ENCODE peak calls at places on chromosomes 7 and 10, in six cellular contexts. One of them, this sample, is unnamed.
A peak's percentile ranks its signal among the peaks of the same experiment; 100 is the strongest.

GRCh38 chr10:23421397-23421796 is 17.5 kb upstream of the OTUD1 start:
- DNase-seq in heart left ventricle: no peak
- DNase-seq in stomach: no peak
- DNase-seq in gastrocnemius medialis: no peak
- DNase-seq in breast epithelium: no peak
- DNase-seq in ovary: no peak
- DNase-seq in this sample: no peak

GRCh38 chr10:34299105-34299611 is 515.9 kb downstream of the PARD3 start:
- DNase-seq in heart left ventricle: no peak
- DNase-seq in stomach: no peak
- DNase-seq in ovary: no peak
- DNase-seq in breast epithelium: no peak
- DNase-seq in gastrocnemius medialis: no peak
- DNase-seq in this sample: no peak

GRCh38 chr7:26090927-26091519 is 61.0 kb upstream of the NFE2L3 start:
- DNase-seq in heart left ventricle: no peak
- DNase-seq in ovary: no peak
- DNase-seq in stomach: no peak
- DNase-seq in gastrocnemius medialis: no peak
- DNase-seq in breast epithelium: no peak
- DNase-seq in this sample: peak; percentile 46

GRCh38 chr7:30412810-30413504 is 65.6 kb downstream of the NOD1 start:
- DNase-seq in heart left ventricle: no peak
- DNase-seq in gastrocnemius medialis: peak; percentile 47
- DNase-seq in ovary: no peak
- DNase-seq in breast epithelium: no peak
- DNase-seq in stomach: peak; percentile 43
- DNase-seq in this sample: peak; percentile 78

GRCh38 chr10:21368022-21368582 is 157.4 kb downstream of the SKIDA1 start:
- DNase-seq in gastrocnemius medialis: no peak
- DNase-seq in ovary: no peak
- DNase-seq in stomach: no peak
- DNase-seq in breast epithelium: no peak
- DNase-seq in heart left ventricle: no peak
- DNase-seq in this sample: no peak

GRCh38 chr7:7761974-7762769 is 43.8 kb upstream of the RPA3 start:
- DNase-seq in breast epithelium: no peak
- DNase-seq in ovary: no peak
- DNase-seq in heart left ventricle: no peak
- DNase-seq in stomach: no peak
- DNase-seq in gastrocnemius medialis: no peak
- DNase-seq in this sample: peak; percentile 24

GRCh38 chr10:76086571-76087260 is 655.3 kb downstream of the LRMDA start:
- DNase-seq in gastrocnemius medialis: peak; percentile 79
- DNase-seq in heart left ventricle: no peak
- DNase-seq in breast epithelium: no peak
- DNase-seq in ovary: peak; percentile 77
- DNase-seq in stomach: no peak
- DNase-seq in this sample: peak; percentile 48

GRCh38 chr7:112744818-112745217 is 45.4 kb downstream of the TMEM168 start:
- DNase-seq in ovary: no peak
- DNase-seq in stomach: no peak
- DNase-seq in heart left ventricle: no peak
- DNase-seq in gastrocnemius medialis: no peak
- DNase-seq in breast epithelium: no peak
- DNase-seq in this sample: no peak

GRCh38 chr7:17564678-17565209 is 266.3 kb downstream of the AHR start:
- DNase-seq in heart left ventricle: no peak
- DNase-seq in stomach: no peak
- DNase-seq in gastrocnemius medialis: no peak
- DNase-seq in breast epithelium: no peak
- DNase-seq in ovary: no peak
- DNase-seq in this sample: no peak

GRCh38 chr10:71239946-71240795 is 27.8 kb downstream of the UNC5B start:
- DNase-seq in ovary: no peak
- DNase-seq in stomach: no peak
- DNase-seq in breast epithelium: no peak
- DNase-seq in gastrocnemius medialis: no peak
- DNase-seq in heart left ventricle: peak; percentile 78
- DNase-seq in this sample: no peak

GRCh38 chr10:119233821-119234220 is 26.4 kb downstream of the GRK5 start:
- DNase-seq in gastrocnemius medialis: no peak
- DNase-seq in heart left ventricle: no peak
- DNase-seq in ovary: no peak
- DNase-seq in breast epithelium: no peak
- DNase-seq in stomach: no peak
- DNase-seq in this sample: no peak

GRCh38 chr7:153628825-153629224 is 423.4 kb upstream of the DPP6 start:
- DNase-seq in ovary: no peak
- DNase-seq in heart left ventricle: no peak
- DNase-seq in gastrocnemius medialis: no peak
- DNase-seq in breast epithelium: no peak
- DNase-seq in stomach: no peak
- DNase-seq in this sample: no peak

GRCh38 chr7:71173955-71174354 is 42.0 kb downstream of the GALNT17 start:
- DNase-seq in breast epithelium: no peak
- DNase-seq in ovary: peak; percentile 36
- DNase-seq in stomach: no peak
- DNase-seq in gastrocnemius medialis: no peak
- DNase-seq in heart left ventricle: peak; percentile 56
- DNase-seq in this sample: no peak

GRCh38 chr7:127930341-127931328 is 100.6 kb downstream of the LRRC4 start:
- DNase-seq in ovary: no peak
- DNase-seq in gastrocnemius medialis: no peak
- DNase-seq in heart left ventricle: no peak
- DNase-seq in breast epithelium: no peak
- DNase-seq in stomach: peak; percentile 34
- DNase-seq in this sample: no peak

GRCh38 chr10:91800192-91800591 is 2.0 kb downstream of the TNKS2 start:
- DNase-seq in heart left ventricle: no peak
- DNase-seq in ovary: no peak
- DNase-seq in gastrocnemius medialis: no peak
- DNase-seq in breast epithelium: no peak
- DNase-seq in stomach: no peak
- DNase-seq in this sample: no peak

GRCh38 chr7:137717811-137718271 is 128.9 kb downstream of the DGKI start:
- DNase-seq in ovary: no peak
- DNase-seq in gastrocnemius medialis: no peak
- DNase-seq in heart left ventricle: peak; percentile 29
- DNase-seq in breast epithelium: no peak
- DNase-seq in stomach: no peak
- DNase-seq in this sample: no peak

GRCh38 chr7:45123913-45124312 is 12.4 kb upstream of the TBRG4 start:
- DNase-seq in heart left ventricle: no peak
- DNase-seq in breast epithelium: no peak
- DNase-seq in ovary: peak; percentile 5
- DNase-seq in gastrocnemius medialis: no peak
- DNase-seq in stomach: no peak
- DNase-seq in this sample: no peak

GRCh38 chr7:158959021-158959717 is 102.8 kb downstream of the DYNC2I1 start:
- DNase-seq in stomach: no peak
- DNase-seq in gastrocnemius medialis: no peak
- DNase-seq in ovary: no peak
- DNase-seq in heart left ventricle: no peak
- DNase-seq in breast epithelium: no peak
- DNase-seq in this sample: no peak

GRCh38 chr7:123958186-123958703 is 33.2 kb downstream of the SPAM1 start:
- DNase-seq in stomach: no peak
- DNase-seq in heart left ventricle: no peak
- DNase-seq in breast epithelium: no peak
- DNase-seq in gastrocnemius medialis: no peak
- DNase-seq in ovary: no peak
- DNase-seq in this sample: no peak

GRCh38 chr10:6006991-6007390 is 29.6 kb upstream of the IL15RA start:
- DNase-seq in ovary: no peak
- DNase-seq in stomach: no peak
- DNase-seq in gastrocnemius medialis: no peak
- DNase-seq in breast epithelium: no peak
- DNase-seq in heart left ventricle: no peak
- DNase-seq in this sample: no peak

GRCh38 chr7:140056431-140056830 is 6.3 kb downstream of the PARP12 start:
- DNase-seq in gastrocnemius medialis: no peak
- DNase-seq in ovary: no peak
- DNase-seq in breast epithelium: no peak
- DNase-seq in heart left ventricle: no peak
- DNase-seq in stomach: no peak
- DNase-seq in this sample: no peak

GRCh38 chr7:39413866-39414668 is 152.1 kb upstream of the YAE1 start:
- DNase-seq in ovary: peak; percentile 32
- DNase-seq in heart left ventricle: peak; percentile 35
- DNase-seq in stomach: peak; percentile 50
- DNase-seq in gastrocnemius medialis: no peak
- DNase-seq in breast epithelium: no peak
- DNase-seq in this sample: peak; percentile 84

GRCh38 chr7:133530682-133531081 is 277.8 kb downstream of the EXOC4 start:
- DNase-seq in gastrocnemius medialis: no peak
- DNase-seq in ovary: no peak
- DNase-seq in stomach: no peak
- DNase-seq in breast epithelium: no peak
- DNase-seq in heart left ventricle: no peak
- DNase-seq in this sample: no peak

GRCh38 chr7:7889791-7890568 is 78.6 kb upstream of the GLCCI1 start:
- DNase-seq in stomach: no peak
- DNase-seq in gastrocnemius medialis: no peak
- DNase-seq in heart left ventricle: no peak
- DNase-seq in breast epithelium: no peak
- DNase-seq in ovary: no peak
- DNase-seq in this sample: no peak

GRCh38 chr10:75935650-75936400 is 504.4 kb downstream of the LRMDA start:
- DNase-seq in heart left ventricle: no peak
- DNase-seq in stomach: no peak
- DNase-seq in ovary: no peak
- DNase-seq in breast epithelium: no peak
- DNase-seq in gastrocnemius medialis: no peak
- DNase-seq in this sample: no peak

DNA sequence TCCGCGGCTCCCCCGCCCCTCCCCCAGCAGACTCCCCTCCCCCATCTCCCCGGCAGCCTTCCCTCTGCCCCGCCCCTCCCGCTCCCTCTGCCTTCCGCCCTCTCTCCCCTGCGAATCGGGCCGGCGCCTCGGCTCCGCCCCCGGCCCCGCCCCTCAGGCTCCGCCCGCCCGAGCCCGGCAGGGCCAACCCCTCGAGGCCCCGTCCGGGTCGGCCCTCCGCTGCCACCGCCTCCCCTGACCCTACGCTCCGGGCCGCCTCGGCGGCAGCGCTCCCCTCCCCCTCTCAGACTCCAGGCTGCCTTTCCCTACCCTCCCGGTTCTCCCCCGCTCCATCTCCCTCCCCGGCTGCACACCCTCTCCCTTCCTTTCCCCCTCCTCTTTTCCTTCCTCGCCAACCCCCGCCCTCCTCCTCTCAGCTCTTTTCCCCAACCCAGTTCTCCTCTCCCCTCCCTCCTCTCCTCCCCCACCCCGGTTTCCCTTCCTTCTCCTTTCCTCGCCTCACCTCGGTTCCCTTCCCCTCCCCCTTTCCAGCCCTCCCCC is 1.6 kb downstream of the ZNF467 start:
- DNase-seq in stomach: peak; percentile 95
- DNase-seq in heart left ventricle: peak; percentile 93
- DNase-seq in gastrocnemius medialis: peak; percentile 83
- DNase-seq in ovary: peak; percentile 94
- DNase-seq in breast epithelium: peak; percentile 90
- DNase-seq in this sample: peak; percentile 98
- TF ChIP-seq POLR2A in stomach: no peak
- TF ChIP-seq POLR2A in heart left ventricle: peak; percentile 30
- TF ChIP-seq POLR2A in gastrocnemius medialis: peak; percentile 24
- TF ChIP-seq POLR2A in ovary: no peak
- TF ChIP-seq POLR2A in breast epithelium: no peak
- TF ChIP-seq POLR2A in this sample: peak; percentile 50

DNA sequence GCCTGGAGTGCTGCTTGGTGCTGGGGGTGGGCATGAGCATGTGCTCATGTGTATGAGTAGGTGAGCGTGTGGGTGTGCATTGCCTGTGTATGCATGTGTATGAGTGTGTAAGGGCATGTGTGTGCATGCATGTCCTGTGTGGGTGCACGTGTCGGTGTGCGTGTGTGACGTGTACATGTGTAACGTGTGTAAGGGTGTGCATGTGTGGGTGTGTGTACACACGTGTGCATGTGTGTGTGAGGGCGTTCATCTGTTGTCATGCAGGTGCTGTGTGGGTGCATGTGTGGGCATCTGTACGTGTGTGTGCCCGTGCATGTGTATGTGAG is 30.3 kb downstream of the FAM20C start:
- DNase-seq in stomach: no peak
- DNase-seq in gastrocnemius medialis: no peak
- DNase-seq in heart left ventricle: no peak
- DNase-seq in breast epithelium: no peak
- DNase-seq in ovary: no peak
- DNase-seq in this sample: no peak
- TF ChIP-seq POLR2A in stomach: no peak
- TF ChIP-seq POLR2A in gastrocnemius medialis: no peak
- TF ChIP-seq POLR2A in heart left ventricle: no peak
- TF ChIP-seq POLR2A in breast epithelium: no peak
- TF ChIP-seq POLR2A in ovary: no peak
- TF ChIP-seq POLR2A in this sample: no peak

GRCh38 chr10:129946868-129947267 is 17.2 kb downstream of the EBF3 start:
- DNase-seq in ovary: no peak
- DNase-seq in breast epithelium: no peak
- DNase-seq in stomach: peak; percentile 21
- DNase-seq in gastrocnemius medialis: no peak
- DNase-seq in heart left ventricle: no peak
- DNase-seq in this sample: no peak

GRCh38 chr10:129945031-129945430 is 19.0 kb downstream of the EBF3 start:
- DNase-seq in gastrocnemius medialis: no peak
- DNase-seq in stomach: no peak
- DNase-seq in ovary: no peak
- DNase-seq in heart left ventricle: no peak
- DNase-seq in breast epithelium: no peak
- DNase-seq in this sample: no peak

GRCh38 chr10:129942936-129943724 is 20.9 kb downstream of the EBF3 start:
- DNase-seq in breast epithelium: peak; percentile 27
- DNase-seq in ovary: peak; percentile 3
- DNase-seq in stomach: peak; percentile 23
- DNase-seq in gastrocnemius medialis: no peak
- DNase-seq in heart left ventricle: no peak
- DNase-seq in this sample: no peak

GRCh38 chr10:129949411-129950335 is 14.4 kb downstream of the EBF3 start:
- DNase-seq in gastrocnemius medialis: peak; percentile 46
- DNase-seq in stomach: peak; percentile 21
- DNase-seq in heart left ventricle: peak; percentile 87
- DNase-seq in ovary: no peak
- DNase-seq in breast epithelium: peak; percentile 48
- DNase-seq in this sample: no peak

GRCh38 chr10:129945941-129946760 is 17.9 kb downstream of the EBF3 start:
- DNase-seq in gastrocnemius medialis: no peak
- DNase-seq in heart left ventricle: no peak
- DNase-seq in breast epithelium: no peak
- DNase-seq in ovary: peak; percentile 45
- DNase-seq in stomach: peak; percentile 9
- DNase-seq in this sample: no peak
- TF ChIP-seq POLR2A in gastrocnemius medialis: peak; percentile 72
- TF ChIP-seq POLR2A in heart left ventricle: no peak
- TF ChIP-seq POLR2A in breast epithelium: no peak
- TF ChIP-seq POLR2A in ovary: no peak
- TF ChIP-seq POLR2A in stomach: no peak
- TF ChIP-seq POLR2A in this sample: no peak

DNA sequence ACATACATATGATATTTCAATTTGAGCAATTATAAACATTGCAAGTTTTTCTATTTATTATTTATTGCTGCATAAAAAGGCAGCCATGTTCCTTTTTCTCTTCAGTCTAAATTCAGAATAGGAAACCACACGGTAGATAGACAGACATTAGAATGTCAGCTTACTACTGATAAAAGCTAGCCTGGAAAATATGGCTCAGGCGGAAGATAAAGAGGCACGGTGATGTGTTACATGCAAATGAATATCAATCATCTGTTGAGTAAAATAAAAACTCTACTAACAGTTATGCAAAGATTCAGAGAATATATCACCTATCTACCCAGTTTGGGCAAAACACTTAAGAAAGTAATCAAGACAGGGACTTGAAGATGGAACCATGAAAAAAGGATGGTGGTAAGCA is 73.5 kb upstream of the PDSS1 start:
- DNase-seq in breast epithelium: no peak
- DNase-seq in gastrocnemius medialis: no peak
- DNase-seq in ovary: no peak
- DNase-seq in stomach: no peak
- DNase-seq in heart left ventricle: no peak
- DNase-seq in this sample: no peak
- TF ChIP-seq POLR2A in breast epithelium: no peak
- TF ChIP-seq POLR2A in gastrocnemius medialis: no peak
- TF ChIP-seq POLR2A in ovary: no peak
- TF ChIP-seq POLR2A in stomach: no peak
- TF ChIP-seq POLR2A in heart left ventricle: no peak
- TF ChIP-seq POLR2A in this sample: no peak